ENCODE peak calls at places on chromosomes 3 and 15, in six cellular contexts. One of them, this sample, is unnamed.

GRCh38 chr3:122560680-122561079 is 3.4 kb downstream of the PARP9 start:
- DNase-seq in uterus: no peak
- DNase-seq in OCI-LY7: peak; percentile 83
- DNase-seq in tibial artery: no peak
- DNase-seq in Peyer's patch: no peak
- DNase-seq in mammary epithelial cell: peak; percentile 67
- DNase-seq in this sample: no peak

GRCh38 chr3:30694148-30694547 is 87.7 kb downstream of the TGFBR2 start:
- DNase-seq in uterus: no peak
- DNase-seq in OCI-LY7: no peak
- DNase-seq in tibial artery: no peak
- DNase-seq in Peyer's patch: no peak
- DNase-seq in mammary epithelial cell: no peak
- DNase-seq in this sample: no peak

GRCh38 chr3:180543877-180544276 is 58.1 kb upstream of the TTC14 start:
- DNase-seq in uterus: no peak
- DNase-seq in OCI-LY7: no peak
- DNase-seq in tibial artery: no peak
- DNase-seq in Peyer's patch: no peak
- DNase-seq in mammary epithelial cell: no peak
- DNase-seq in this sample: no peak

GRCh38 chr3:193096076-193096475 is 144.9 kb upstream of the PLAAT1 start:
- DNase-seq in uterus: no peak
- DNase-seq in OCI-LY7: no peak
- DNase-seq in tibial artery: no peak
- DNase-seq in Peyer's patch: no peak
- DNase-seq in mammary epithelial cell: no peak
- DNase-seq in this sample: no peak

GRCh38 chr15:73333001-73333400 is 35.8 kb downstream of the HCN4 start:
- DNase-seq in uterus: no peak
- DNase-seq in OCI-LY7: no peak
- DNase-seq in tibial artery: no peak
- DNase-seq in Peyer's patch: peak; percentile 14
- DNase-seq in mammary epithelial cell: no peak
- DNase-seq in this sample: no peak

GRCh38 chr15:54365001-54365400 is 386.8 kb downstream of the UNC13C start:
- DNase-seq in uterus: no peak
- DNase-seq in OCI-LY7: no peak
- DNase-seq in tibial artery: no peak
- DNase-seq in Peyer's patch: no peak
- DNase-seq in mammary epithelial cell: no peak
- DNase-seq in this sample: no peak

GRCh38 chr3:159762981-159763465 is 225.6 kb upstream of the IL12A start:
- DNase-seq in uterus: peak; percentile 72
- DNase-seq in OCI-LY7: no peak
- DNase-seq in tibial artery: peak; percentile 80
- DNase-seq in Peyer's patch: peak; percentile 54
- DNase-seq in mammary epithelial cell: peak; percentile 84
- DNase-seq in this sample: peak; percentile 79

GRCh38 chr3:81676706-81677456 is 84.6 kb downstream of the GBE1 start:
- DNase-seq in uterus: no peak
- DNase-seq in OCI-LY7: no peak
- DNase-seq in tibial artery: no peak
- DNase-seq in Peyer's patch: no peak
- DNase-seq in mammary epithelial cell: no peak
- DNase-seq in this sample: no peak

GRCh38 chr3:89098964-89099585 is 8.3 kb upstream of the EPHA3 start:
- DNase-seq in uterus: no peak
- DNase-seq in OCI-LY7: peak; percentile 67
- DNase-seq in tibial artery: peak; percentile 32
- DNase-seq in Peyer's patch: no peak
- DNase-seq in mammary epithelial cell: peak; percentile 46
- DNase-seq in this sample: no peak

GRCh38 chr3:17399586-17399985 is 342.8 kb downstream of the TBC1D5 start:
- DNase-seq in uterus: no peak
- DNase-seq in OCI-LY7: peak; percentile 16
- DNase-seq in tibial artery: no peak
- DNase-seq in Peyer's patch: no peak
- DNase-seq in mammary epithelial cell: no peak
- DNase-seq in this sample: no peak

GRCh38 chr3:44420676-44421075 is 56.8 kb downstream of the ZNF445 start:
- DNase-seq in uterus: no peak
- DNase-seq in OCI-LY7: no peak
- DNase-seq in tibial artery: no peak
- DNase-seq in Peyer's patch: no peak
- DNase-seq in mammary epithelial cell: no peak
- DNase-seq in this sample: no peak

GRCh38 chr3:50010959-50011358 is 71.0 kb downstream of the RBM6 start:
- DNase-seq in uterus: no peak
- DNase-seq in OCI-LY7: no peak
- DNase-seq in tibial artery: no peak
- DNase-seq in Peyer's patch: no peak
- DNase-seq in mammary epithelial cell: peak; percentile 45
- DNase-seq in this sample: no peak

GRCh38 chr3:39065197-39065596 is 13.4 kb downstream of the WDR48 start:
- DNase-seq in uterus: no peak
- DNase-seq in OCI-LY7: peak; percentile 81
- DNase-seq in tibial artery: no peak
- DNase-seq in Peyer's patch: no peak
- DNase-seq in mammary epithelial cell: peak; percentile 16
- DNase-seq in this sample: no peak

GRCh38 chr3:105905328-105905727 is 36.5 kb upstream of the CBLB start:
- DNase-seq in uterus: no peak
- DNase-seq in OCI-LY7: no peak
- DNase-seq in tibial artery: no peak
- DNase-seq in Peyer's patch: no peak
- DNase-seq in mammary epithelial cell: no peak
- DNase-seq in this sample: no peak

GRCh38 chr3:105904683-105905320 is 36.0 kb upstream of the CBLB start:
- DNase-seq in uterus: no peak
- DNase-seq in OCI-LY7: no peak
- DNase-seq in tibial artery: no peak
- DNase-seq in Peyer's patch: no peak
- DNase-seq in mammary epithelial cell: no peak
- DNase-seq in this sample: no peak

GRCh38 chr3:105907790-105908189 is 39.0 kb upstream of the CBLB start:
- DNase-seq in uterus: no peak
- DNase-seq in OCI-LY7: no peak
- DNase-seq in tibial artery: no peak
- DNase-seq in Peyer's patch: no peak
- DNase-seq in mammary epithelial cell: no peak
- DNase-seq in this sample: no peak

GRCh38 chr3:105906834-105907233 is 38.0 kb upstream of the CBLB start:
- DNase-seq in uterus: peak; percentile 41
- DNase-seq in OCI-LY7: no peak
- DNase-seq in tibial artery: peak; percentile 72
- DNase-seq in Peyer's patch: no peak
- DNase-seq in mammary epithelial cell: peak; percentile 61
- DNase-seq in this sample: no peak

GRCh38 chr3:105906345-105906744 is 37.5 kb upstream of the CBLB start:
- DNase-seq in uterus: no peak
- DNase-seq in OCI-LY7: no peak
- DNase-seq in tibial artery: no peak
- DNase-seq in Peyer's patch: no peak
- DNase-seq in mammary epithelial cell: no peak
- DNase-seq in this sample: no peak
- H3K4me3 ChIP-seq in uterus: no peak overlapping the region
- H3K4me3 ChIP-seq in OCI-LY7: no peak overlapping the region
- H3K4me3 ChIP-seq in tibial artery: no peak overlapping the region
- H3K4me3 ChIP-seq in Peyer's patch: no peak overlapping the region
- H3K4me3 ChIP-seq in mammary epithelial cell: no peak overlapping the region
- H3K4me3 ChIP-seq in this sample: no peak overlapping the region

GRCh38 chr3:12985148-12985547 is 88.1 kb downstream of the IQSEC1 start:
- DNase-seq in uterus: no peak
- DNase-seq in OCI-LY7: no peak
- DNase-seq in tibial artery: no peak
- DNase-seq in Peyer's patch: no peak
- DNase-seq in mammary epithelial cell: no peak
- DNase-seq in this sample: no peak
- H3K4me1 ChIP-seq in uterus: no peaks in the 10 kb centered on the region
- H3K4me1 ChIP-seq in OCI-LY7: peaks cover 55% of the 10 kb centered on the region
- H3K4me1 ChIP-seq in tibial artery: no peaks in the 10 kb centered on the region
- H3K4me1 ChIP-seq in Peyer's patch: peaks cover 7% of the 10 kb centered on the region
- H3K4me1 ChIP-seq in mammary epithelial cell: no peaks in the 10 kb centered on the region
- H3K4me1 ChIP-seq in this sample: no peaks in the 10 kb centered on the region

DNA sequence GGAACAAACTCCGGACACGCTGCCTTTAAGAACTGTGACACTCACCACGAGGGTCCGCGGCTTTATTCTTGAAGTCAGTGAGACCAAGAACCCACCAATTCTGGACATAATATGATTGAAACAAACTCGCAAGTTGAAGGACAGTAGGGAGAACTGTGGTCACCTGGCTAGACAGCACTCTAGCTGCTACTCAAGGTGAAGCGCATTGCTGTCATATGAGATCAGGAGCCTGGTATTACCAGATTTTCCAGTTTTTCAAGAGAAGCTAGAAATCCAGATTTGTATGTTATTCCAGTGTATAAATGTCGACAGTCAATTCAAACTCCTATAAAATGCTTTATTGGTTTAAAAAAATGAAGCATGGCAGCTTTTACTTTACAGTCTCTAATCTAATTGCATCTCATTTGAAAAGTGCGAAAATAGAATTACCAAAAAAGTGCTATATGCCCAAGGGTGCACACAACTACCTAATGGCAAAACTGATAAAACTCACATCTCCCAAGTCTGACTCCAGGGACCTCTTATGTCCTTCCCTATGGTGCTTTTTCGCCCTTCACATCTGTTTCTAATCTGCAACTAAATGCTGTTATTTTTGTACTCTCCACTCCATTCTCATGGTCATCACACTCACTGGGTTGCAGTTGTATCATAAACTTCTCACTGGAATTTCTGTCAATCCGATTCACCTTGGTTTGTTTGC is 31.6 kb upstream of the ARHGEF26 start:
- DNase-seq in uterus: no peak
- DNase-seq in OCI-LY7: no peak
- DNase-seq in tibial artery: no peak
- DNase-seq in Peyer's patch: no peak
- DNase-seq in mammary epithelial cell: peak; percentile 37
- DNase-seq in this sample: no peak
- H3K27ac ChIP-seq in uterus: no peak overlapping the region
- H3K27ac ChIP-seq in OCI-LY7: no peak overlapping the region
- H3K27ac ChIP-seq in tibial artery: no peak overlapping the region
- H3K27ac ChIP-seq in Peyer's patch: no peak overlapping the region
- H3K27ac ChIP-seq in mammary epithelial cell: no peak overlapping the region
- H3K27ac ChIP-seq in this sample: no peak overlapping the region

GRCh38 chr3:187352581-187353575 is 15.3 kb upstream of the RTP4 start:
- DNase-seq in uterus: no peak
- DNase-seq in OCI-LY7: no peak
- DNase-seq in tibial artery: no peak
- DNase-seq in Peyer's patch: peak; percentile 57
- DNase-seq in mammary epithelial cell: peak; percentile 43
- DNase-seq in this sample: no peak
- H3K4me3 ChIP-seq in uterus: no peak overlapping the region
- H3K4me3 ChIP-seq in OCI-LY7: no peak overlapping the region
- H3K4me3 ChIP-seq in tibial artery: no peak overlapping the region
- H3K4me3 ChIP-seq in Peyer's patch: no peak overlapping the region
- H3K4me3 ChIP-seq in mammary epithelial cell: no peak overlapping the region
- H3K4me3 ChIP-seq in this sample: no peak overlapping the region

DNA sequence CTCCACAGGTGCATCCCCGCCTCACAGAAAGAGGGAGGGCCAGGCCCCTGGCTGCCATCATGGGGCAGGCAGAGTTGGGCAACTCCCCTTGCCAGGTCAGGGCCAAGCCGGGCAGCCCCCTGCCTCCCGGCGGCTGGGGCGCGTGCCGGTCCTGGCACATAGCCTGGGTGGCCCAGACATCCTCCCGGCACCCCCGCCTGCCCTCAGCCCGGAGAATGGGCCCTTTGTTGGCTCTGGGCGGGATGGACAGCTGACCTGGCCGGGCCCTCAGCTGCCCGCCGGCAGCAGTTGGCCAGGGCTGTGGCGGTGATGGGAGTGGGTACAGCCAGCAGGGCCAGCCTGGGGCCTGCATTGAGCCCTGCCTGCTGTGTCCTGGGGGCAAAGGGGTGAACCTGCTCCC is 16.5 kb downstream of the PLXNA1 start:
- DNase-seq in uterus: no peak
- DNase-seq in OCI-LY7: no peak
- DNase-seq in tibial artery: no peak
- DNase-seq in Peyer's patch: no peak
- DNase-seq in mammary epithelial cell: no peak
- DNase-seq in this sample: no peak
- H3K4me1 ChIP-seq in uterus: no peaks in the 10 kb centered on the region
- H3K4me1 ChIP-seq in OCI-LY7: peaks cover 11% of the 10 kb centered on the region
- H3K4me1 ChIP-seq in tibial artery: peaks cover 42% of the 10 kb centered on the region
- H3K4me1 ChIP-seq in Peyer's patch: no peaks in the 10 kb centered on the region
- H3K4me1 ChIP-seq in mammary epithelial cell: peaks cover 76% of the 10 kb centered on the region
- H3K4me1 ChIP-seq in this sample: peaks cover 40% of the 10 kb centered on the region

DNA sequence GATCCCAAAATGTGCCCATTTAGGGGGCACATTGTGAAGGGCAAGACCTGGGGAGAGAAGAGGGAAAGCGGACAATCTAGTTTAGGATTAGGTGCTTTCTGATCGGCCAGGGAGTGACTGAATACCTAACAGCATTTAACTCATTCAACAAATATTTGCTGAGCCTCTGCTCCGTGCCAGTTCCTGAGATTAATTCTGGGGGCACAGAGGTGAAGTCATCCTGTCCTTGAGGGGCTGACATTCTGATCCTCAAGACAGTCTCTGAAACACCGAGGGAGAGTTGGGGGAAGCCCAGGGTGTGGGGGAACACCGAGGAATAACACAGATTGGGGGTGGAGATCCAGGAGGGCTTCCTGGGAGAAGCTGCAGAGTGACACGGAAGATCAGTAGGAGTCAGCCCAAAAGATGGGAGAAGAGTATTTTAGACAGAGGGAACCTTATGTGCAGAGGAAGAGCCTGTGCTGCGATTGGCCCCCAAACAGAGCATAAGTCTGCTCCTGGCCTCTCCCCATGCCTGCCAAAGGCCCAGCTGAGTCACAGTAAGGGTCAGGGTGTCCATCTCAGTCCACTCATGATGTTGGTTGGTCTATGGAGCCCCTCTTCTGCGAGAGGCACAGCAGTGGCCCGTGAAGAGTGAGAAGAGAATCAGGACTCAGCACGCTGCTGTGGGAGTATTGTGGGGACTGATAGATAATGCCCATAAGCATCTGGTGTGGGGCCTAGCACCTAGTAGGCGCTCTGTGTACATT is 60.2 kb downstream of the AMOTL2 start:
- DNase-seq in uterus: no peak
- DNase-seq in OCI-LY7: no peak
- DNase-seq in tibial artery: no peak
- DNase-seq in Peyer's patch: no peak
- DNase-seq in mammary epithelial cell: no peak
- DNase-seq in this sample: no peak
- H3K27ac ChIP-seq in uterus: peak overlapping the region; percentile 95
- H3K27ac ChIP-seq in OCI-LY7: no peak overlapping the region
- H3K27ac ChIP-seq in tibial artery: peak overlapping the region; percentile 92
- H3K27ac ChIP-seq in Peyer's patch: peak overlapping the region; percentile 46
- H3K27ac ChIP-seq in mammary epithelial cell: peak overlapping the region; percentile 53
- H3K27ac ChIP-seq in this sample: peak overlapping the region; percentile 95